ENCODE peak calls at places on chromosomes 1 and 21, in four cellular contexts. S is HCT116, A is neural progenitor cell, Q is MM.1S. E is an unnamed sample.

GRCh38 chr1:167631987-167632680 is 2.1 kb downstream of the RCSD1 start:
- DNase-seq in Q (no peak), S (no peak), A (no peak), E (no peak)

GRCh38 chr1:230768903-230769570 is 21.8 kb downstream of the CAPN9 start:
- DNase-seq in Q (no peak), S (no peak), A (no peak), E (no peak)

GRCh38 chr1:51607676-51608075 is 9.2 kb upstream of the OSBPL9 start:
- DNase-seq in A (no peak), Q (no peak), S (no peak), E (no peak)

GRCh38 chr1:2166254-2166653 is 28.3 kb downstream of the FAAP20 start:
- DNase-seq in S (no peak), Q (no peak), A (no peak), E (no peak)

GRCh38 chr1:45348020-45348419 is 7.8 kb upstream of the MUTYH start:
- DNase-seq in Q (no peak), A (no peak), S (no peak), E (no peak)

GRCh38 chr1:10510520-10511493 is 36.1 kb downstream of the PEX14 start:
- DNase-seq in A (no peak), Q (no peak), S (peak), E (peak)

GRCh38 chr21:22536511-22536910 is 1538.3 kb downstream of the NCAM2 start:
- DNase-seq in S (no peak), A (no peak), Q (no peak), E (no peak)

GRCh38 chr1:57019240-57019805 is 53.5 kb upstream of the C8B start:
- DNase-seq in A (no peak), Q (no peak), S (no peak), E (no peak)

GRCh38 chr1:206582537-206583460 is 29.5 kb downstream of the EIF2D start:
- DNase-seq in S (no peak), A (no peak), Q (no peak), E (no peak)

GRCh38 chr1:116855220-116855619 is 54.5 kb upstream of the PTGFRN start:
- DNase-seq in S (no peak), A (no peak), Q (no peak), E (no peak)

GRCh38 chr1:154747841-154748766 is 122.0 kb downstream of the KCNN3 start:
- DNase-seq in Q (peak), S (no peak), A (peak), E (no peak)

GRCh38 chr1:246566808-246567154 is 525 bp downstream of the CNST start:
- DNase-seq in Q (peak), S (no peak), A (no peak), E (no peak)

GRCh38 chr1:8342325-8342724 is 24.4 kb downstream of the SLC45A1 start:
- DNase-seq in A (no peak), S (no peak), Q (no peak), E (no peak)

GRCh38 chr1:12196641-12197482 is 30.1 kb downstream of the TNFRSF1B start:
- DNase-seq in S (no peak), Q (no peak), A (peak), E (no peak)

GRCh38 chr1:54945393-54945936 is 35.0 kb upstream of the TMEM61 start:
- DNase-seq in A (no peak), S (no peak), Q (no peak), E (no peak)

GRCh38 chr1:93566227-93566626 is 115.4 kb downstream of the BCAR3 start:
- DNase-seq in A (no peak), Q (no peak), S (no peak), E (no peak)

GRCh38 chr1:118902299-118903270 is 85.6 kb downstream of the TBX15 start:
- DNase-seq in Q (no peak), A (no peak), S (no peak), E (no peak)

GRCh38 chr1:25055045-25055780 is 125.1 kb upstream of the RUNX3 start:
- DNase-seq in Q (no peak), A (no peak), S (no peak), E (no peak)

GRCh38 chr1:161066694-161067093 is 3.0 kb downstream of the ARHGAP30 start:
- DNase-seq in S (no peak), Q (no peak), A (no peak), E (no peak)

GRCh38 chr21:17660862-17661261 is 48.2 kb upstream of the BTG3 start:
- DNase-seq in S (no peak), A (no peak), Q (no peak), E (no peak)

GRCh38 chr1:189206617-189207016 is 1271.0 kb downstream of the BRINP3 start:
- DNase-seq in A (no peak), S (no peak), Q (no peak), E (no peak)

DNA sequence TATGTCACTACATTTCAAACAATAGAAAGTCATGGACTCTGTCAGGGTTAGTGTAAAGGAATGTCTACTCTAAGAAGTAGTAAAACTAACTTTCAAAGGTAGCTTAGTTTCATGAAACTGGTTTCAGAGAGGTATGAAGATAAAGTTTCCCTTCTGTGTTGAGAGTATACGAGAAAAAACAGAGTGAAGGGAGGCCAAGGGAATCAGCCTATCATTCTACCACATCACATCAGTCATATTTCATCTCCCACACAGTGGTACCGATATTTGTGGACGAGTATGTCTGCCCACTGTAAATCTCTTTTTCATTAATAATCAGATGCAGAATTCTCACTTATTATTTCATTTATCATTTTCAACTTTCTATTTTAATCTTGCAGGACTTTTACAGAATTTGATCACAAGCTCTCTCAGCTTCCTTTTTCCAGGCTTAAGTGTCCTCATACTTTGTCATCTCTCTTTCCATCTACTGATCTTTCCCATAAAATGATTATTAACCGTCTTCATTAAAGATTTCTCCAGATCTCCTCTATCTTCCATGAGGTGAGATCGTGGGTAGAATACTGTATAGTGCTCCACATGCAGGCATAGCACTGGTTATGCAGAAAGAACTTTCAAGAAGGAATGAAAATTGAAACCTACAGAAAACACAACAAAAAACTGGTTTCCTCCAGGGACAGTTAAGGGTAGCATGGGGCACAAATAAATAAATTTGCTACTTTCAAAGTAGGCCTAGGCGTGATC is 11.5 kb upstream of the IFI16 start:
- DNase-seq in A (no peak), S (no peak), Q (peak), E (no peak)
- H3K9ac ChIP-seq in A (no peak), S (no peak), Q (no peak), E (no peak)

DNA sequence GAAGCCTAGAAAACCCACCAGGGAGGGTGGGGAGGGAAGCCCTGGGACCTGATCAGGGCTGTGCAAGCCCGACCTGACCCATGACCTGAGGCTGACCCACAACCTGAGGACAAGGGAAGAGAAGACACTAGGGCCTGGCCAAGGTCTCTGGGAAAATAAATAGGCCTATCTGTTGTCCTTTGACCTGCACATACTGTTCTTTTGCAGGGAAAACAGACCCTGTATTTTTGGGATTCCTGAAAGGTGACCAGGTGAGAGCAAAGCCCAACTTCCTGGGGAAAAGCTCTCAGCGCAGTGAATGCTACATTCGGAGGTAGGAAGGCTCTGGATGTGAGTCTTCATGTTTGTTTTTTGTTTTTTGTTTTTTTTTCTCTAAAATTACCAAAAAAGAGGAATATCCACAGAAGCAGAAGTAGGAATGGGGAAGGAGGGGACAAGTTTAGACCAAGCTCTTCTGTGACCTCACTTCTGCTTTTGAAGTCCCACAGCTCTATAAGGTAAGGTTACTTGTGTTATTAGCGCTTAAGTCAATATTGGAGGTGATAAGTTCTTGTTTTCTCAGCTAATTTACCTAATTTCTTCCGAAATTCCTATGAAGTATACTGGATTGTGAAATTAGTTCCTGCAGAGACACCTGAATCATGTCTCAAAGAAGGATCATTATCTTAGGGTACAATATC is 26.2 kb upstream of the LYST start:
- DNase-seq in A (no peak), Q (no peak), S (no peak), E (no peak)
- H3K9ac ChIP-seq in A (no peak), Q (no peak), S (no peak), E (no peak)

DNA sequence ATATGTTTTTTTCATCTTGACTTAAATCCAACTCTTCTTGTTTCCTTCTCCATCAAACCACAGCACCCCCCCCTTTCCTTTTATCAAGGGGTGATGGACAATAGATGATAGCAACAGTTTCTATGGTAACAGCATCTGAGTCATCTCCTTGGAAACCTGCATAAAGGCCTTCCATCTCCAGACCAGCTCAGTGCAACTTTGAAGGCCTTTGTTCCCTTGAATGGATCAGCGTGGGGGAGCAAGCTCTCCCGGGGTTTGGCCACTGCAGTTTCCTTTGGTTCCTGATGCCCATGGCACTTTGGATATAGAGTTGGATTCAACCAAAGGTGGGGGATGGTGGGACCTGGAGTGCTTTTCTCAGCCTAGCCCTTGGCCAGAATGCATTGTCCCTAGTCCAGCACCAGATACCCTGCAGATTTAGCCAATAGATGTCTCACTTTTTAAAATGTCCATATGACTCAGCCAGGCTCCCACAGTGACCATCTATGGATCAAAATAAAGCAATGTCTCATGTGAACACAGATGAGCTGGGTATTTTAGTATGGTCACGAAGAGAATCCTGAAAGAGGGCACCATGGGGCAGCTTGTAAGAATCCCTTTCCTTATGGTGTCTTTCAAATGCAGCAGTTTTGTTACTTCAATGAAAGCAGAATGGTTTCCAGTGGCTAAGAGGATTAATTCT is 127.7 kb downstream of the SPATA46 start:
- DNase-seq in S (no peak), Q (no peak), A (peak), E (no peak)
- H3K9ac ChIP-seq in S (no peak), Q (no peak), A (no peak), E (no peak)

GRCh38 chr1:16153110-16153998 is 2.5 kb downstream of the EPHA2 start:
- DNase-seq in S (no peak), A (peak), Q (no peak), E (no peak)
- H3K9ac ChIP-seq in S (peak), A (no peak), Q (no peak), E (peak)

GRCh38 chr1:36450270-36450918 is at the start of gene OSCP1:
- DNase-seq in A (peak), S (peak), Q (peak), E (peak)

GRCh38 chr1:36448530-36449051 is 1.7 kb downstream of the OSCP1 start:
- DNase-seq in Q (no peak), S (no peak), A (no peak), E (no peak)

GRCh38 chr1:36453600-36454388 is 3.5 kb upstream of the OSCP1 start:
- DNase-seq in S (no peak), Q (no peak), A (no peak), E (no peak)

GRCh38 chr1:36453051-36453450 is 2.8 kb upstream of the OSCP1 start:
- DNase-seq in S (no peak), A (no peak), Q (no peak), E (no peak)

DNA sequence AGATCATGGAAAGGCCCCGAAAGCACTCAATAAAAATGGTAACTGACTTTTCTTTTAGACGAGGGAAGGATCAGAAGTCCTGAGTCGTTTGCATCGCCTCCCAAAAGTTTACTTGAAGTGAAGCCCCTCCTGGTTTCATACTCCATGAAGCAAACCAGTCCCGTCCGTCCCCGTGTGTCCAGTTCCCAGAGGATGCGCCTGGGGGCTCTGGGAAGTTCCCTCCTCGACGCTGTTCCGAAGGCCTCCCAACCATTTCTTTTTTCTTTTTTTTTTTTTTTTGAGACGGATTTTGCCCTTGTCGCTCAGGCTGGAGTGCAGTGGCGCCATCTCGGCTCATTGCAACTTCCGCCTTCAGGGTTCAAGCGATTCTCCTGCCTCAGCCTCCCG is 661 bp upstream of the OSCP1 start:
- DNase-seq in Q (no peak), A (no peak), S (no peak), E (no peak)
- H3K9ac ChIP-seq in Q (peak), A (peak), S (peak), E (peak)

DNA sequence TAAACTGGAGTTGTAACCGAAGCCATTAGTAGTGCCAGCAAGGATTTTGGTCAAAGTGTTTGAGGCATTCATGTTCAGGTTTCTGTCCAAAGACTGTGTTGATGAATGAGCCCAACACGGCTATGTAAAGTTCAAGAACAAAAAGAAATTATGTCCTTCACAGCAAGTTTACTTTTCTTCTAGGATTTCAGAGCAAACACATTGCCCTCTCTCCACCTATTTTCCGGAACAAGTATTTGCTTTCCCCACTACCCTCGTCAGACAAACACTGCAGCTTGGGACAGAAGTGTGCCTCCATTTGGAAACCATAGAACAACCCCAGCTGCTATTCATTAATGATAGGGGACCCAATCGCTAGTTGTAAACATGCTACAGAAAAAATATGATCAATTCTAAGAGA is 151.4 kb upstream of the C1orf105 start:
- DNase-seq in A (no peak), Q (no peak), S (no peak), E (no peak)
- H3K9ac ChIP-seq in A (no peak), Q (no peak), S (no peak), E (no peak)

GRCh38 chr1:219478811-219479210 is 134.1 kb downstream of the ZC3H11B start:
- DNase-seq in A (peak), Q (no peak), S (no peak), E (no peak)
- H3K9ac ChIP-seq in A (no peak), Q (no peak), S (no peak), E (no peak)

E was measured in keratinocyte.